ENCODE peak calls at places on chromosomes 16 and 17, in nine cellular contexts. One of them, this sample, is unnamed.

GRCh38 chr16:71900336-71900735 is 5.0 kb downstream of the IST1 start:
- DNase-seq in activated naive CD4-positive, alpha-beta T cell treated with anti-CD3 and anti-CD28 coated beads, Interleukin-2, amount 50 U/mL, for 16 hours: no peak
- DNase-seq in memory B cell: no peak
- DNase-seq in GM19239: no peak
- DNase-seq in anterior cingulate cortex: no peak
- DNase-seq in lower lobe of right lung: no peak
- DNase-seq in CD14-positive monocyte: no peak
- DNase-seq in cardiac septum: no peak
- DNase-seq in activated T-cell treated with anti-CD3 and anti-CD28 coated beads for 48 hours: no peak
- DNase-seq in this sample: no peak

GRCh38 chr17:17840751-17841591 is 4.2 kb upstream of the SREBF1 start:
- DNase-seq in activated naive CD4-positive, alpha-beta T cell treated with anti-CD3 and anti-CD28 coated beads, Interleukin-2, amount 50 U/mL, for 16 hours: no peak
- DNase-seq in memory B cell: no peak
- DNase-seq in GM19239: no peak
- DNase-seq in anterior cingulate cortex: peak; percentile 73
- DNase-seq in lower lobe of right lung: no peak
- DNase-seq in CD14-positive monocyte: peak; percentile 74
- DNase-seq in cardiac septum: no peak
- DNase-seq in activated T-cell treated with anti-CD3 and anti-CD28 coated beads for 48 hours: no peak
- DNase-seq in this sample: no peak

GRCh38 chr16:30511509-30511908 is 14.9 kb downstream of the ZNF768 start:
- DNase-seq in activated naive CD4-positive, alpha-beta T cell treated with anti-CD3 and anti-CD28 coated beads, Interleukin-2, amount 50 U/mL, for 16 hours: no peak
- DNase-seq in memory B cell: no peak
- DNase-seq in GM19239: no peak
- DNase-seq in anterior cingulate cortex: no peak
- DNase-seq in lower lobe of right lung: no peak
- DNase-seq in CD14-positive monocyte: no peak
- DNase-seq in cardiac septum: no peak
- DNase-seq in activated T-cell treated with anti-CD3 and anti-CD28 coated beads for 48 hours: no peak
- DNase-seq in this sample: no peak

GRCh38 chr17:74864866-74865395 is 5.2 kb upstream of the GRIN2C start:
- DNase-seq in activated naive CD4-positive, alpha-beta T cell treated with anti-CD3 and anti-CD28 coated beads, Interleukin-2, amount 50 U/mL, for 16 hours: peak; percentile 70
- DNase-seq in memory B cell: peak; percentile 73
- DNase-seq in GM19239: peak; percentile 87
- DNase-seq in anterior cingulate cortex: peak; percentile 72
- DNase-seq in lower lobe of right lung: peak; percentile 78
- DNase-seq in CD14-positive monocyte: peak; percentile 72
- DNase-seq in cardiac septum: peak; percentile 89
- DNase-seq in activated T-cell treated with anti-CD3 and anti-CD28 coated beads for 48 hours: peak; percentile 67
- DNase-seq in this sample: peak; percentile 75

GRCh38 chr17:41863074-41863843 is 2.0 kb downstream of the KLHL11 start:
- DNase-seq in activated naive CD4-positive, alpha-beta T cell treated with anti-CD3 and anti-CD28 coated beads, Interleukin-2, amount 50 U/mL, for 16 hours: peak; percentile 14
- DNase-seq in memory B cell: no peak
- DNase-seq in GM19239: no peak
- DNase-seq in anterior cingulate cortex: no peak
- DNase-seq in lower lobe of right lung: no peak
- DNase-seq in CD14-positive monocyte: no peak
- DNase-seq in cardiac septum: no peak
- DNase-seq in activated T-cell treated with anti-CD3 and anti-CD28 coated beads for 48 hours: peak; percentile 29
- DNase-seq in this sample: peak; percentile 22

GRCh38 chr17:76381633-76382304 is 2.6 kb upstream of the SPHK1 start:
- DNase-seq in activated naive CD4-positive, alpha-beta T cell treated with anti-CD3 and anti-CD28 coated beads, Interleukin-2, amount 50 U/mL, for 16 hours: no peak
- DNase-seq in memory B cell: no peak
- DNase-seq in GM19239: no peak
- DNase-seq in anterior cingulate cortex: no peak
- DNase-seq in lower lobe of right lung: no peak
- DNase-seq in CD14-positive monocyte: peak; percentile 69
- DNase-seq in cardiac septum: no peak
- DNase-seq in activated T-cell treated with anti-CD3 and anti-CD28 coated beads for 48 hours: no peak
- DNase-seq in this sample: no peak

GRCh38 chr16:84453061-84453752 is 51.3 kb downstream of the MEAK7 start:
- DNase-seq in activated naive CD4-positive, alpha-beta T cell treated with anti-CD3 and anti-CD28 coated beads, Interleukin-2, amount 50 U/mL, for 16 hours: no peak
- DNase-seq in memory B cell: no peak
- DNase-seq in GM19239: no peak
- DNase-seq in anterior cingulate cortex: no peak
- DNase-seq in lower lobe of right lung: peak; percentile 41
- DNase-seq in CD14-positive monocyte: no peak
- DNase-seq in cardiac septum: peak; percentile 17
- DNase-seq in activated T-cell treated with anti-CD3 and anti-CD28 coated beads for 48 hours: no peak
- DNase-seq in this sample: no peak

GRCh38 chr16:5069854-5070253 is 1.8 kb upstream of the ALG1 start:
- DNase-seq in activated naive CD4-positive, alpha-beta T cell treated with anti-CD3 and anti-CD28 coated beads, Interleukin-2, amount 50 U/mL, for 16 hours: no peak
- DNase-seq in memory B cell: no peak
- DNase-seq in GM19239: no peak
- DNase-seq in anterior cingulate cortex: no peak
- DNase-seq in lower lobe of right lung: no peak
- DNase-seq in CD14-positive monocyte: peak; percentile 29
- DNase-seq in cardiac septum: peak; percentile 17
- DNase-seq in activated T-cell treated with anti-CD3 and anti-CD28 coated beads for 48 hours: no peak
- DNase-seq in this sample: no peak

GRCh38 chr16:3652373-3653037 is 2.0 kb upstream of the DNASE1 start:
- DNase-seq in activated naive CD4-positive, alpha-beta T cell treated with anti-CD3 and anti-CD28 coated beads, Interleukin-2, amount 50 U/mL, for 16 hours: no peak
- DNase-seq in memory B cell: no peak
- DNase-seq in GM19239: no peak
- DNase-seq in anterior cingulate cortex: no peak
- DNase-seq in lower lobe of right lung: peak; percentile 20
- DNase-seq in CD14-positive monocyte: no peak
- DNase-seq in cardiac septum: no peak
- DNase-seq in activated T-cell treated with anti-CD3 and anti-CD28 coated beads for 48 hours: no peak
- DNase-seq in this sample: no peak

GRCh38 chr16:12434567-12434966 is 369.1 kb downstream of the CPPED1 start:
- DNase-seq in activated naive CD4-positive, alpha-beta T cell treated with anti-CD3 and anti-CD28 coated beads, Interleukin-2, amount 50 U/mL, for 16 hours: no peak
- DNase-seq in memory B cell: no peak
- DNase-seq in GM19239: no peak
- DNase-seq in anterior cingulate cortex: no peak
- DNase-seq in lower lobe of right lung: no peak
- DNase-seq in CD14-positive monocyte: no peak
- DNase-seq in cardiac septum: no peak
- DNase-seq in activated T-cell treated with anti-CD3 and anti-CD28 coated beads for 48 hours: no peak
- DNase-seq in this sample: no peak

GRCh38 chr17:59327891-59328290 is 3.6 kb upstream of the YPEL2 start:
- DNase-seq in activated naive CD4-positive, alpha-beta T cell treated with anti-CD3 and anti-CD28 coated beads, Interleukin-2, amount 50 U/mL, for 16 hours: no peak
- DNase-seq in memory B cell: no peak
- DNase-seq in GM19239: no peak
- DNase-seq in anterior cingulate cortex: no peak
- DNase-seq in lower lobe of right lung: no peak
- DNase-seq in CD14-positive monocyte: no peak
- DNase-seq in cardiac septum: no peak
- DNase-seq in activated T-cell treated with anti-CD3 and anti-CD28 coated beads for 48 hours: no peak
- DNase-seq in this sample: no peak

GRCh38 chr17:1322014-1322428 is 42.6 kb downstream of the TRARG1 start:
- DNase-seq in activated naive CD4-positive, alpha-beta T cell treated with anti-CD3 and anti-CD28 coated beads, Interleukin-2, amount 50 U/mL, for 16 hours: no peak
- DNase-seq in memory B cell: no peak
- DNase-seq in GM19239: no peak
- DNase-seq in anterior cingulate cortex: no peak
- DNase-seq in lower lobe of right lung: no peak
- DNase-seq in CD14-positive monocyte: no peak
- DNase-seq in cardiac septum: peak; percentile 15
- DNase-seq in activated T-cell treated with anti-CD3 and anti-CD28 coated beads for 48 hours: no peak
- DNase-seq in this sample: no peak

GRCh38 chr16:53081032-53081424 is 26.2 kb downstream of the CHD9 start:
- DNase-seq in activated naive CD4-positive, alpha-beta T cell treated with anti-CD3 and anti-CD28 coated beads, Interleukin-2, amount 50 U/mL, for 16 hours: no peak
- DNase-seq in memory B cell: no peak
- DNase-seq in GM19239: no peak
- DNase-seq in anterior cingulate cortex: no peak
- DNase-seq in lower lobe of right lung: no peak
- DNase-seq in CD14-positive monocyte: no peak
- DNase-seq in cardiac septum: no peak
- DNase-seq in activated T-cell treated with anti-CD3 and anti-CD28 coated beads for 48 hours: no peak
- DNase-seq in this sample: no peak

GRCh38 chr16:54284319-54284930 is 2.2 kb downstream of the IRX3 start:
- DNase-seq in activated naive CD4-positive, alpha-beta T cell treated with anti-CD3 and anti-CD28 coated beads, Interleukin-2, amount 50 U/mL, for 16 hours: no peak
- DNase-seq in memory B cell: no peak
- DNase-seq in GM19239: no peak
- DNase-seq in anterior cingulate cortex: no peak
- DNase-seq in lower lobe of right lung: no peak
- DNase-seq in CD14-positive monocyte: no peak
- DNase-seq in cardiac septum: peak; percentile 69
- DNase-seq in activated T-cell treated with anti-CD3 and anti-CD28 coated beads for 48 hours: no peak
- DNase-seq in this sample: no peak

GRCh38 chr16:8858994-8859912 is 9.6 kb downstream of the CARHSP1 start:
- DNase-seq in activated naive CD4-positive, alpha-beta T cell treated with anti-CD3 and anti-CD28 coated beads, Interleukin-2, amount 50 U/mL, for 16 hours: no peak
- DNase-seq in memory B cell: no peak
- DNase-seq in GM19239: no peak
- DNase-seq in anterior cingulate cortex: no peak
- DNase-seq in lower lobe of right lung: peak; percentile 39
- DNase-seq in CD14-positive monocyte: no peak
- DNase-seq in cardiac septum: no peak
- DNase-seq in activated T-cell treated with anti-CD3 and anti-CD28 coated beads for 48 hours: no peak
- DNase-seq in this sample: no peak

GRCh38 chr17:66932295-66932694 is 32.2 kb upstream of the CACNG4 start:
- DNase-seq in activated naive CD4-positive, alpha-beta T cell treated with anti-CD3 and anti-CD28 coated beads, Interleukin-2, amount 50 U/mL, for 16 hours: no peak
- DNase-seq in memory B cell: no peak
- DNase-seq in GM19239: no peak
- DNase-seq in anterior cingulate cortex: no peak
- DNase-seq in lower lobe of right lung: no peak
- DNase-seq in CD14-positive monocyte: no peak
- DNase-seq in cardiac septum: no peak
- DNase-seq in activated T-cell treated with anti-CD3 and anti-CD28 coated beads for 48 hours: no peak
- DNase-seq in this sample: no peak

GRCh38 chr17:549197-550040 is 165.2 kb downstream of the VPS53 start:
- DNase-seq in activated naive CD4-positive, alpha-beta T cell treated with anti-CD3 and anti-CD28 coated beads, Interleukin-2, amount 50 U/mL, for 16 hours: no peak
- DNase-seq in memory B cell: no peak
- DNase-seq in GM19239: no peak
- DNase-seq in anterior cingulate cortex: no peak
- DNase-seq in lower lobe of right lung: no peak
- DNase-seq in CD14-positive monocyte: no peak
- DNase-seq in cardiac septum: no peak
- DNase-seq in activated T-cell treated with anti-CD3 and anti-CD28 coated beads for 48 hours: no peak
- DNase-seq in this sample: no peak

GRCh38 chr17:57448288-57449283 is 192.3 kb downstream of the MSI2 start:
- DNase-seq in activated naive CD4-positive, alpha-beta T cell treated with anti-CD3 and anti-CD28 coated beads, Interleukin-2, amount 50 U/mL, for 16 hours: no peak
- DNase-seq in memory B cell: no peak
- DNase-seq in GM19239: no peak
- DNase-seq in anterior cingulate cortex: no peak
- DNase-seq in lower lobe of right lung: no peak
- DNase-seq in CD14-positive monocyte: no peak
- DNase-seq in cardiac septum: no peak
- DNase-seq in activated T-cell treated with anti-CD3 and anti-CD28 coated beads for 48 hours: no peak
- DNase-seq in this sample: no peak

GRCh38 chr17:59469786-59470485 is 95.5 kb upstream of the DHX40 start:
- DNase-seq in activated naive CD4-positive, alpha-beta T cell treated with anti-CD3 and anti-CD28 coated beads, Interleukin-2, amount 50 U/mL, for 16 hours: no peak
- DNase-seq in memory B cell: no peak
- DNase-seq in GM19239: no peak
- DNase-seq in anterior cingulate cortex: no peak
- DNase-seq in lower lobe of right lung: no peak
- DNase-seq in CD14-positive monocyte: no peak
- DNase-seq in cardiac septum: no peak
- DNase-seq in activated T-cell treated with anti-CD3 and anti-CD28 coated beads for 48 hours: no peak
- DNase-seq in this sample: no peak

GRCh38 chr16:31200821-31201510 is 1.6 kb downstream of the PYCARD start:
- DNase-seq in activated naive CD4-positive, alpha-beta T cell treated with anti-CD3 and anti-CD28 coated beads, Interleukin-2, amount 50 U/mL, for 16 hours: peak; percentile 53
- DNase-seq in memory B cell: no peak
- DNase-seq in GM19239: no peak
- DNase-seq in anterior cingulate cortex: no peak
- DNase-seq in lower lobe of right lung: no peak
- DNase-seq in CD14-positive monocyte: no peak
- DNase-seq in cardiac septum: no peak
- DNase-seq in activated T-cell treated with anti-CD3 and anti-CD28 coated beads for 48 hours: no peak
- DNase-seq in this sample: peak; percentile 49

GRCh38 chr17:66582373-66583111 is 252.4 kb upstream of the CACNG5 start:
- DNase-seq in activated naive CD4-positive, alpha-beta T cell treated with anti-CD3 and anti-CD28 coated beads, Interleukin-2, amount 50 U/mL, for 16 hours: no peak
- DNase-seq in memory B cell: no peak
- DNase-seq in GM19239: no peak
- DNase-seq in anterior cingulate cortex: no peak
- DNase-seq in lower lobe of right lung: no peak
- DNase-seq in CD14-positive monocyte: no peak
- DNase-seq in cardiac septum: no peak
- DNase-seq in activated T-cell treated with anti-CD3 and anti-CD28 coated beads for 48 hours: no peak
- DNase-seq in this sample: no peak

GRCh38 chr16:11757671-11758545 is 15.3 kb upstream of the TXNDC11 start:
- DNase-seq in activated naive CD4-positive, alpha-beta T cell treated with anti-CD3 and anti-CD28 coated beads, Interleukin-2, amount 50 U/mL, for 16 hours: no peak
- DNase-seq in memory B cell: no peak
- DNase-seq in GM19239: no peak
- DNase-seq in anterior cingulate cortex: no peak
- DNase-seq in lower lobe of right lung: no peak
- DNase-seq in CD14-positive monocyte: no peak
- DNase-seq in cardiac septum: no peak
- DNase-seq in activated T-cell treated with anti-CD3 and anti-CD28 coated beads for 48 hours: no peak
- DNase-seq in this sample: no peak

GRCh38 chr17:68972119-68972704 is 17.0 kb upstream of the ABCA8 start:
- DNase-seq in activated naive CD4-positive, alpha-beta T cell treated with anti-CD3 and anti-CD28 coated beads, Interleukin-2, amount 50 U/mL, for 16 hours: no peak
- DNase-seq in memory B cell: no peak
- DNase-seq in GM19239: no peak
- DNase-seq in anterior cingulate cortex: no peak
- DNase-seq in lower lobe of right lung: no peak
- DNase-seq in CD14-positive monocyte: no peak
- DNase-seq in cardiac septum: no peak
- DNase-seq in activated T-cell treated with anti-CD3 and anti-CD28 coated beads for 48 hours: no peak
- DNase-seq in this sample: no peak

GRCh38 chr16:76193851-76194620 is 83.2 kb upstream of the CNTNAP4 start:
- DNase-seq in activated naive CD4-positive, alpha-beta T cell treated with anti-CD3 and anti-CD28 coated beads, Interleukin-2, amount 50 U/mL, for 16 hours: no peak
- DNase-seq in memory B cell: no peak
- DNase-seq in GM19239: no peak
- DNase-seq in anterior cingulate cortex: no peak
- DNase-seq in lower lobe of right lung: no peak
- DNase-seq in CD14-positive monocyte: no peak
- DNase-seq in cardiac septum: no peak
- DNase-seq in activated T-cell treated with anti-CD3 and anti-CD28 coated beads for 48 hours: no peak
- DNase-seq in this sample: no peak